ENCODE peak calls at places on chromosomes 12 and 14, in six cellular contexts. One of them, this sample, is unnamed.
A peak's percentile ranks its signal among the peaks of the same experiment; 100 is the strongest.

GRCh38 chr12:81722004-81722403 is 37.1 kb downstream of the PPFIA2 start:
- DNase-seq in BE2C: no peak
- DNase-seq in CD4-positive, alpha-beta memory T cell: no peak
- DNase-seq in naive thymus-derived CD4-positive, alpha-beta T cell: no peak
- DNase-seq in lung: no peak
- DNase-seq in cardiac muscle cell: no peak
- DNase-seq in this sample: no peak

GRCh38 chr14:95895720-95896119 is 19.1 kb downstream of the TUNAR start:
- DNase-seq in BE2C: peak; percentile 43
- DNase-seq in CD4-positive, alpha-beta memory T cell: no peak
- DNase-seq in naive thymus-derived CD4-positive, alpha-beta T cell: no peak
- DNase-seq in lung: no peak
- DNase-seq in cardiac muscle cell: no peak
- DNase-seq in this sample: no peak

GRCh38 chr14:27427796-27428195 is 830.0 kb upstream of the NOVA1 start:
- DNase-seq in BE2C: no peak
- DNase-seq in CD4-positive, alpha-beta memory T cell: no peak
- DNase-seq in naive thymus-derived CD4-positive, alpha-beta T cell: no peak
- DNase-seq in lung: no peak
- DNase-seq in cardiac muscle cell: no peak
- DNase-seq in this sample: no peak

GRCh38 chr14:70773182-70773862 is 36.0 kb downstream of the MAP3K9 start:
- DNase-seq in BE2C: no peak
- DNase-seq in CD4-positive, alpha-beta memory T cell: no peak
- DNase-seq in naive thymus-derived CD4-positive, alpha-beta T cell: no peak
- DNase-seq in lung: no peak
- DNase-seq in cardiac muscle cell: no peak
- DNase-seq in this sample: no peak

GRCh38 chr12:123807670-123808069 is 45.6 kb downstream of the DNAH10 start:
- DNase-seq in BE2C: no peak
- DNase-seq in CD4-positive, alpha-beta memory T cell: no peak
- DNase-seq in naive thymus-derived CD4-positive, alpha-beta T cell: no peak
- DNase-seq in lung: no peak
- DNase-seq in cardiac muscle cell: peak; percentile 21
- DNase-seq in this sample: no peak

GRCh38 chr12:113844495-113845175 is 121.5 kb downstream of the RBM19 start:
- DNase-seq in BE2C: no peak
- DNase-seq in CD4-positive, alpha-beta memory T cell: no peak
- DNase-seq in naive thymus-derived CD4-positive, alpha-beta T cell: no peak
- DNase-seq in lung: no peak
- DNase-seq in cardiac muscle cell: no peak
- DNase-seq in this sample: no peak

GRCh38 chr14:100610511-100611217 is 23.4 kb upstream of the BEGAIN start:
- DNase-seq in BE2C: no peak
- DNase-seq in CD4-positive, alpha-beta memory T cell: no peak
- DNase-seq in naive thymus-derived CD4-positive, alpha-beta T cell: no peak
- DNase-seq in lung: no peak
- DNase-seq in cardiac muscle cell: no peak
- DNase-seq in this sample: no peak

GRCh38 chr14:76138758-76139723 is 12.7 kb upstream of the GPATCH2L start:
- DNase-seq in BE2C: no peak
- DNase-seq in CD4-positive, alpha-beta memory T cell: no peak
- DNase-seq in naive thymus-derived CD4-positive, alpha-beta T cell: no peak
- DNase-seq in lung: no peak
- DNase-seq in cardiac muscle cell: peak; percentile 60
- DNase-seq in this sample: no peak

GRCh38 chr12:69070319-69071090 is 137.5 kb upstream of the CPM start:
- DNase-seq in BE2C: peak; percentile 59
- DNase-seq in CD4-positive, alpha-beta memory T cell: peak; percentile 48
- DNase-seq in naive thymus-derived CD4-positive, alpha-beta T cell: peak; percentile 7
- DNase-seq in lung: peak; percentile 68
- DNase-seq in cardiac muscle cell: peak; percentile 81
- DNase-seq in this sample: peak; percentile 24

GRCh38 chr14:101620821-101621785 is 59.8 kb downstream of the DIO3 start:
- DNase-seq in BE2C: no peak
- DNase-seq in CD4-positive, alpha-beta memory T cell: no peak
- DNase-seq in naive thymus-derived CD4-positive, alpha-beta T cell: no peak
- DNase-seq in lung: no peak
- DNase-seq in cardiac muscle cell: no peak
- DNase-seq in this sample: no peak

GRCh38 chr14:72515779-72516770 is 377.8 kb downstream of the DPF3 start:
- DNase-seq in BE2C: no peak
- DNase-seq in CD4-positive, alpha-beta memory T cell: peak; percentile 22
- DNase-seq in naive thymus-derived CD4-positive, alpha-beta T cell: no peak
- DNase-seq in lung: no peak
- DNase-seq in cardiac muscle cell: peak; percentile 47
- DNase-seq in this sample: no peak

GRCh38 chr14:68976160-68977067 is 2.7 kb downstream of the ACTN1 start:
- DNase-seq in BE2C: peak; percentile 42
- DNase-seq in CD4-positive, alpha-beta memory T cell: no peak
- DNase-seq in naive thymus-derived CD4-positive, alpha-beta T cell: no peak
- DNase-seq in lung: no peak
- DNase-seq in cardiac muscle cell: no peak
- DNase-seq in this sample: no peak

GRCh38 chr14:80663541-80663940 is 278.0 kb downstream of the CEP128 start:
- DNase-seq in BE2C: no peak
- DNase-seq in CD4-positive, alpha-beta memory T cell: no peak
- DNase-seq in naive thymus-derived CD4-positive, alpha-beta T cell: no peak
- DNase-seq in lung: no peak
- DNase-seq in cardiac muscle cell: no peak
- DNase-seq in this sample: no peak

GRCh38 chr14:97688626-97689336 is 891.6 kb downstream of the VRK1 start:
- DNase-seq in BE2C: no peak
- DNase-seq in CD4-positive, alpha-beta memory T cell: no peak
- DNase-seq in naive thymus-derived CD4-positive, alpha-beta T cell: no peak
- DNase-seq in lung: no peak
- DNase-seq in cardiac muscle cell: no peak
- DNase-seq in this sample: no peak

GRCh38 chr12:80551897-80552296 is 107.9 kb downstream of the PTPRQ start:
- DNase-seq in BE2C: no peak
- DNase-seq in CD4-positive, alpha-beta memory T cell: no peak
- DNase-seq in naive thymus-derived CD4-positive, alpha-beta T cell: no peak
- DNase-seq in lung: no peak
- DNase-seq in cardiac muscle cell: no peak
- DNase-seq in this sample: no peak

GRCh38 chr12:21939435-21939834 is 1.8 kb downstream of the ABCC9 start:
- DNase-seq in BE2C: no peak
- DNase-seq in CD4-positive, alpha-beta memory T cell: no peak
- DNase-seq in naive thymus-derived CD4-positive, alpha-beta T cell: no peak
- DNase-seq in lung: no peak
- DNase-seq in cardiac muscle cell: no peak
- DNase-seq in this sample: no peak

GRCh38 chr12:68336754-68337343 is 4.7 kb upstream of the MDM1 start:
- DNase-seq in BE2C: peak; percentile 47
- DNase-seq in CD4-positive, alpha-beta memory T cell: no peak
- DNase-seq in naive thymus-derived CD4-positive, alpha-beta T cell: no peak
- DNase-seq in lung: no peak
- DNase-seq in cardiac muscle cell: no peak
- DNase-seq in this sample: no peak

GRCh38 chr12:95004610-95005009 is 1.1 kb upstream of the NDUFA12 start:
- DNase-seq in BE2C: no peak
- DNase-seq in CD4-positive, alpha-beta memory T cell: no peak
- DNase-seq in naive thymus-derived CD4-positive, alpha-beta T cell: no peak
- DNase-seq in lung: no peak
- DNase-seq in cardiac muscle cell: no peak
- DNase-seq in this sample: no peak

GRCh38 chr14:30580616-30581282 is 21.8 kb downstream of the G2E3 start:
- DNase-seq in BE2C: no peak
- DNase-seq in CD4-positive, alpha-beta memory T cell: no peak
- DNase-seq in naive thymus-derived CD4-positive, alpha-beta T cell: no peak
- DNase-seq in lung: no peak
- DNase-seq in cardiac muscle cell: no peak
- DNase-seq in this sample: no peak

GRCh38 chr12:89181271-89181920 is 170.9 kb downstream of the DUSP6 start:
- DNase-seq in BE2C: no peak
- DNase-seq in CD4-positive, alpha-beta memory T cell: no peak
- DNase-seq in naive thymus-derived CD4-positive, alpha-beta T cell: no peak
- DNase-seq in lung: no peak
- DNase-seq in cardiac muscle cell: no peak
- DNase-seq in this sample: no peak

GRCh38 chr14:60114881-60115280 is 23.2 kb downstream of the PCNX4 start:
- DNase-seq in BE2C: no peak
- DNase-seq in CD4-positive, alpha-beta memory T cell: no peak
- DNase-seq in naive thymus-derived CD4-positive, alpha-beta T cell: no peak
- DNase-seq in lung: no peak
- DNase-seq in cardiac muscle cell: no peak
- DNase-seq in this sample: no peak

GRCh38 chr12:65922077-65922476 is 97.8 kb downstream of the HMGA2 start:
- DNase-seq in BE2C: no peak
- DNase-seq in CD4-positive, alpha-beta memory T cell: no peak
- DNase-seq in naive thymus-derived CD4-positive, alpha-beta T cell: no peak
- DNase-seq in lung: no peak
- DNase-seq in cardiac muscle cell: no peak
- DNase-seq in this sample: no peak

GRCh38 chr14:67265131-67265530 is 23.9 kb downstream of the PALS1 start:
- DNase-seq in BE2C: no peak
- DNase-seq in CD4-positive, alpha-beta memory T cell: no peak
- DNase-seq in naive thymus-derived CD4-positive, alpha-beta T cell: no peak
- DNase-seq in lung: no peak
- DNase-seq in cardiac muscle cell: no peak
- DNase-seq in this sample: no peak

GRCh38 chr12:98743362-98743953 is 98.4 kb downstream of the APAF1 start:
- DNase-seq in BE2C: peak; percentile 58
- DNase-seq in CD4-positive, alpha-beta memory T cell: no peak
- DNase-seq in naive thymus-derived CD4-positive, alpha-beta T cell: no peak
- DNase-seq in lung: no peak
- DNase-seq in cardiac muscle cell: peak; percentile 48
- DNase-seq in this sample: no peak

GRCh38 chr12:131402781-131403396 is 308.0 kb upstream of the SFSWAP start:
- DNase-seq in BE2C: no peak
- DNase-seq in CD4-positive, alpha-beta memory T cell: no peak
- DNase-seq in naive thymus-derived CD4-positive, alpha-beta T cell: no peak
- DNase-seq in lung: no peak
- DNase-seq in cardiac muscle cell: no peak
- DNase-seq in this sample: no peak

GRCh38 chr14:61749867-61750266 is 12.4 kb upstream of the SNAPC1 start:
- DNase-seq in BE2C: no peak
- DNase-seq in CD4-positive, alpha-beta memory T cell: no peak
- DNase-seq in naive thymus-derived CD4-positive, alpha-beta T cell: no peak
- DNase-seq in lung: no peak
- DNase-seq in cardiac muscle cell: peak; percentile 60
- DNase-seq in this sample: no peak

GRCh38 chr14:105859717-105860614 is 333.6 kb downstream of the TMEM121 start:
- DNase-seq in BE2C: peak; percentile 71
- DNase-seq in CD4-positive, alpha-beta memory T cell: peak; percentile 69
- DNase-seq in naive thymus-derived CD4-positive, alpha-beta T cell: no peak
- DNase-seq in lung: no peak
- DNase-seq in cardiac muscle cell: no peak
- DNase-seq in this sample: peak; percentile 36

GRCh38 chr14:105862581-105863239 is 336.3 kb downstream of the TMEM121 start:
- DNase-seq in BE2C: no peak
- DNase-seq in CD4-positive, alpha-beta memory T cell: no peak
- DNase-seq in naive thymus-derived CD4-positive, alpha-beta T cell: no peak
- DNase-seq in lung: no peak
- DNase-seq in cardiac muscle cell: no peak
- DNase-seq in this sample: no peak

GRCh38 chr14:105861985-105862465 is 335.6 kb downstream of the TMEM121 start:
- DNase-seq in BE2C: peak; percentile 15
- DNase-seq in CD4-positive, alpha-beta memory T cell: no peak
- DNase-seq in naive thymus-derived CD4-positive, alpha-beta T cell: no peak
- DNase-seq in lung: no peak
- DNase-seq in cardiac muscle cell: no peak
- DNase-seq in this sample: no peak

GRCh38 chr14:105858676-105859025 is 332.3 kb downstream of the TMEM121 start:
- DNase-seq in BE2C: peak; percentile 30
- DNase-seq in CD4-positive, alpha-beta memory T cell: no peak
- DNase-seq in naive thymus-derived CD4-positive, alpha-beta T cell: no peak
- DNase-seq in lung: no peak
- DNase-seq in cardiac muscle cell: no peak
- DNase-seq in this sample: no peak

GRCh38 chr14:105860615-105861580 is 334.5 kb downstream of the TMEM121 start:
- DNase-seq in BE2C: peak; percentile 35
- DNase-seq in CD4-positive, alpha-beta memory T cell: no peak
- DNase-seq in naive thymus-derived CD4-positive, alpha-beta T cell: no peak
- DNase-seq in lung: no peak
- DNase-seq in cardiac muscle cell: no peak
- DNase-seq in this sample: no peak
- H3K9me3 ChIP-seq in BE2C: no peaks in the 10 kb centered on the region
- H3K9me3 ChIP-seq in CD4-positive, alpha-beta memory T cell: no peaks in the 10 kb centered on the region
- H3K9me3 ChIP-seq in naive thymus-derived CD4-positive, alpha-beta T cell: no peaks in the 10 kb centered on the region
- H3K9me3 ChIP-seq in lung: no peaks in the 10 kb centered on the region
- H3K9me3 ChIP-seq in cardiac muscle cell: no peaks in the 10 kb centered on the region
- H3K9me3 ChIP-seq in this sample: no peaks in the 10 kb centered on the region

GRCh38 chr14:92654206-92654901 is 94.1 kb downstream of the LGMN start:
- DNase-seq in BE2C: no peak
- DNase-seq in CD4-positive, alpha-beta memory T cell: no peak
- DNase-seq in naive thymus-derived CD4-positive, alpha-beta T cell: no peak
- DNase-seq in lung: no peak
- DNase-seq in cardiac muscle cell: no peak
- DNase-seq in this sample: no peak
- H3K4me3 ChIP-seq in BE2C: no peak overlapping the region
- H3K4me3 ChIP-seq in CD4-positive, alpha-beta memory T cell: no peak overlapping the region
- H3K4me3 ChIP-seq in naive thymus-derived CD4-positive, alpha-beta T cell: peak overlapping the region; percentile 82
- H3K4me3 ChIP-seq in lung: no peak overlapping the region
- H3K4me3 ChIP-seq in cardiac muscle cell: no peak overlapping the region
- H3K4me3 ChIP-seq in this sample: peak overlapping the region; percentile 41

GRCh38 chr14:104129556-104129955 is 8.8 kb upstream of the KIF26A start:
- DNase-seq in BE2C: no peak
- DNase-seq in CD4-positive, alpha-beta memory T cell: no peak
- DNase-seq in naive thymus-derived CD4-positive, alpha-beta T cell: no peak
- DNase-seq in lung: no peak
- DNase-seq in cardiac muscle cell: no peak
- DNase-seq in this sample: no peak
- H3K9me3 ChIP-seq in BE2C: peaks cover 5% of the 10 kb centered on the region
- H3K9me3 ChIP-seq in CD4-positive, alpha-beta memory T cell: no peaks in the 10 kb centered on the region
- H3K9me3 ChIP-seq in naive thymus-derived CD4-positive, alpha-beta T cell: peaks cover 28% of the 10 kb centered on the region
- H3K9me3 ChIP-seq in lung: peaks cover 7% of the 10 kb centered on the region
- H3K9me3 ChIP-seq in cardiac muscle cell: no peaks in the 10 kb centered on the region
- H3K9me3 ChIP-seq in this sample: peaks cover 3% of the 10 kb centered on the region

DNA sequence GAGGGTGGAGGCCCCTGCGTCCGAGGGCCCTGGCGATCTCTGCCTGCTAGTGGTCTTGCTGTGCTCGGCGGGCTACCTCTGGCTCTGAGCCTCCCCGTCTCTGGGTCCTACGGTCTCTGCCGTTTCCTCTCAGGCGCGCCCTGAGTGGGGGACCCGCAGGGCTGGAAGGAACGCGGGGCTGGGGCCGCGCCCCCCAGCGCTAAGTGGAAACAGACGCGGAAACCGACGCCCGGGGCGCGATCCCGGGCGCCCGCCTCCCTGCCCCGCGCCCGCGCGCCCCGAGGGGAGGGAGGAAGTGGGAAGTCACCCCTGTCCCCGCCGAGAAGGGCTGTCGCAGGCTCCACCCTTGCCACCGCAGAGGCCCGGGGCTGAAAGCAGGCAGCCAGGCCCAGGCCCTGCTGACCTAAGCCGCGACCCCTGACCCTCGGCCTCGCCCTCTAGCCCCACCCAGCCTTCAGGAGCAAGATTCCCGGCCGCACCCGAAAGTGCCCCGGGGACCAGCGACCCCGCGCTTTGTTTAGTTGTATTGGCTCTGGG is 831 bp downstream of the CRIP1 start:
- DNase-seq in BE2C: no peak
- DNase-seq in CD4-positive, alpha-beta memory T cell: peak; percentile 82
- DNase-seq in naive thymus-derived CD4-positive, alpha-beta T cell: peak; percentile 85
- DNase-seq in lung: no peak
- DNase-seq in cardiac muscle cell: no peak
- DNase-seq in this sample: peak; percentile 65
- H3K4me3 ChIP-seq in BE2C: peak overlapping the region; percentile 58
- H3K4me3 ChIP-seq in CD4-positive, alpha-beta memory T cell: peak overlapping the region; percentile 65
- H3K4me3 ChIP-seq in naive thymus-derived CD4-positive, alpha-beta T cell: peak overlapping the region; percentile 85
- H3K4me3 ChIP-seq in lung: peak overlapping the region; percentile 18
- H3K4me3 ChIP-seq in cardiac muscle cell: peak overlapping the region; percentile 26
- H3K4me3 ChIP-seq in this sample: peak overlapping the region; percentile 71

GRCh38 chr12:132926417-132926833 is 29.7 kb downstream of the ZNF605 start:
- DNase-seq in BE2C: no peak
- DNase-seq in CD4-positive, alpha-beta memory T cell: no peak
- DNase-seq in naive thymus-derived CD4-positive, alpha-beta T cell: no peak
- DNase-seq in lung: no peak
- DNase-seq in cardiac muscle cell: no peak
- DNase-seq in this sample: no peak
- H3K9me3 ChIP-seq in BE2C: peaks cover 16% of the 10 kb centered on the region
- H3K9me3 ChIP-seq in CD4-positive, alpha-beta memory T cell: peaks cover 5% of the 10 kb centered on the region
- H3K9me3 ChIP-seq in naive thymus-derived CD4-positive, alpha-beta T cell: peaks cover 92% of the 10 kb centered on the region
- H3K9me3 ChIP-seq in lung: peaks cover 65% of the 10 kb centered on the region
- H3K9me3 ChIP-seq in cardiac muscle cell: peaks cover 29% of the 10 kb centered on the region
- H3K9me3 ChIP-seq in this sample: peaks cover 77% of the 10 kb centered on the region

This sample was measured in effector memory CD4-positive, alpha-beta T cell.